ENCODE peak calls at places on chromosome 15, in nine cellular contexts. B is left ventricle myocardium inferior, M is fibroblast of lung, Q is neuronal stem cell, Y is BE2C, E is psoas muscle, V is adipocyte, D is ovary, O is left lung. X is an unnamed sample. For H3K4me1, the result is how much of the 10 kb centered on the place peaks cover.

GRCh38 chr15:82231842-82232241 is 30.7 kb downstream of the EFL1 start:
- DNase-seq in B (no peak), M (no peak), Q (no peak), Y (no peak), E (no peak), V (no peak), D (no peak), O (no peak), X (no peak)

GRCh38 chr15:100717596-100717995 is 115.2 kb downstream of the ASB7 start:
- DNase-seq in B (no peak), M (no peak), Q (no peak), Y (no peak), E (no peak), V (no peak), D (no peak), O (no peak), X (no peak)

GRCh38 chr15:60875681-60876080 is 353.4 kb downstream of the RORA start:
- DNase-seq in B (no peak), M (no peak), Q (no peak), Y (no peak), E (no peak), V (no peak), D (no peak), O (no peak), X (no peak)

GRCh38 chr15:38129531-38130199 is 123.0 kb upstream of the SPRED1 start:
- DNase-seq in B (peak), M (peak), Q (peak), Y (no peak), E (peak), V (peak), D (peak), O (no peak), X (peak)

GRCh38 chr15:78035861-78036476 is 41.5 kb downstream of the TBC1D2B start:
- DNase-seq in B (no peak), M (no peak), Q (no peak), Y (no peak), E (no peak), V (no peak), D (no peak), O (no peak), X (no peak)

GRCh38 chr15:98954411-98954810 is 53.2 kb downstream of the PGPEP1L start:
- DNase-seq in B (peak), M (peak), Q (no peak), Y (peak), E (peak), V (peak), D (peak), O (no peak), X (peak)

GRCh38 chr15:65530318-65531111 is at the start of gene HACD3:
- DNase-seq in B (peak), M (peak), Q (peak), Y (peak), E (peak), V (peak), D (peak), O (peak), X (peak)

GRCh38 chr15:65081758-65082157 is 5.2 kb downstream of the KBTBD13 start:
- DNase-seq in B (no peak), M (no peak), Q (no peak), Y (no peak), E (no peak), V (no peak), D (no peak), O (no peak), X (no peak)

GRCh38 chr15:63599401-63600000 is 2.3 kb downstream of the FBXL22 start:
- DNase-seq in B (peak), M (peak), Q (no peak), Y (peak), E (peak), V (peak), D (peak), O (peak), X (peak)

GRCh38 chr15:92343869-92344643 is 49.6 kb upstream of the ST8SIA2 start:
- DNase-seq in B (peak), M (no peak), Q (peak), Y (no peak), E (no peak), V (no peak), D (no peak), O (no peak), X (no peak)

GRCh38 chr15:67244966-67245478 is 9.4 kb downstream of the AAGAB start:
- DNase-seq in B (no peak), M (peak), Q (no peak), Y (no peak), E (no peak), V (peak), D (no peak), O (no peak), X (no peak)

GRCh38 chr15:64842986-64843561 is 1.4 kb downstream of the PLEKHO2 start:
- DNase-seq in B (peak), M (peak), Q (no peak), Y (no peak), E (peak), V (no peak), D (peak), O (peak), X (peak)

GRCh38 chr15:47822066-47822465 is 104.8 kb downstream of the SEMA6D start:
- DNase-seq in B (no peak), M (no peak), Q (no peak), Y (peak), E (no peak), V (no peak), D (peak), O (no peak), X (no peak)

GRCh38 chr15:23823508-23823907 is 136.4 kb upstream of the NDN start:
- DNase-seq in B (no peak), M (no peak), Q (no peak), Y (peak), E (no peak), V (no peak), D (no peak), O (no peak), X (no peak)

GRCh38 chr15:73596214-73596613 is 37.0 kb downstream of the NPTN start:
- DNase-seq in B (no peak), M (no peak), Q (no peak), Y (no peak), E (no peak), V (no peak), D (no peak), O (no peak), X (no peak)

GRCh38 chr15:42605281-42605744 is 29.9 kb downstream of the STARD9 start:
- DNase-seq in B (no peak), M (peak), Q (no peak), Y (no peak), E (no peak), V (peak), D (no peak), O (no peak), X (no peak)

GRCh38 chr15:42608767-42609488 is 33.5 kb downstream of the STARD9 start:
- DNase-seq in B (no peak), M (no peak), Q (no peak), Y (no peak), E (no peak), V (no peak), D (no peak), O (no peak), X (no peak)

GRCh38 chr15:42602501-42602900 is 27.1 kb downstream of the STARD9 start:
- DNase-seq in B (no peak), M (no peak), Q (no peak), Y (no peak), E (no peak), V (no peak), D (no peak), O (no peak), X (no peak)

GRCh38 chr15:42608110-42608531 is 32.7 kb downstream of the STARD9 start:
- DNase-seq in B (no peak), M (no peak), Q (no peak), Y (peak), E (no peak), V (no peak), D (no peak), O (no peak), X (no peak)

GRCh38 chr15:42603978-42604377 is 28.6 kb downstream of the STARD9 start:
- DNase-seq in B (no peak), M (no peak), Q (no peak), Y (no peak), E (no peak), V (no peak), D (no peak), O (no peak), X (no peak)
- H3K4me1 ChIP-seq in B (half or more), M (under half), Q (under half), Y (under half), E (under half), V (under half), D (under half), O (under half), X (under half)

GRCh38 chr15:89489376-89489775 is 7.0 kb downstream of the RHCG start:
- DNase-seq in B (no peak), M (no peak), Q (no peak), Y (peak), E (no peak), V (no peak), D (no peak), O (no peak), X (no peak)

GRCh38 chr15:89483079-89483478 is 13.3 kb downstream of the RHCG start:
- DNase-seq in B (no peak), M (no peak), Q (no peak), Y (no peak), E (no peak), V (no peak), D (no peak), O (no peak), X (peak)

GRCh38 chr15:89490550-89491315 is 5.7 kb downstream of the RHCG start:
- DNase-seq in B (no peak), M (no peak), Q (no peak), Y (no peak), E (no peak), V (no peak), D (no peak), O (no peak), X (no peak)

GRCh38 chr15:89490081-89490480 is 6.3 kb downstream of the RHCG start:
- DNase-seq in B (no peak), M (no peak), Q (no peak), Y (no peak), E (no peak), V (no peak), D (no peak), O (no peak), X (peak)

DNA sequence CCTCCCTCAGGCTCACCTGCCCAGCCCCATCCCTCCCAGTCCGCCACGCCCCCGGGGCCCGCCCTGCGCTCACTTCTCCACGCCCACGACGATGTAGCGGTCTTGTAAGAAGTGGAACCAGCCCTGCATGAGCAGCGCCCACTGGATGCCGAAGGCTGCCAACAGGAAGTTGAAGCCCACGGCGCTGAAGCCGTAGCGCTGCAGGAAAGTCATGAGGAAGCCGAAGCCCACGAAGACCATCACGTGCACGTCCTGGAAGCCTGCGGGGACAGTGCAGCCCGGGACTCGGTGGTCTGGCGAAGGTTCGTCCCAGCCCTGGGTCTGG is 9.7 kb downstream of the RHCG start:
- DNase-seq in B (no peak), M (no peak), Q (no peak), Y (peak), E (no peak), V (no peak), D (no peak), O (peak), X (no peak)
- H3K4me1 ChIP-seq in B (under half), M (under half), Q (under half), Y (under half), E (under half), V (under half), D (under half), O (under half), X (under half)

DNA sequence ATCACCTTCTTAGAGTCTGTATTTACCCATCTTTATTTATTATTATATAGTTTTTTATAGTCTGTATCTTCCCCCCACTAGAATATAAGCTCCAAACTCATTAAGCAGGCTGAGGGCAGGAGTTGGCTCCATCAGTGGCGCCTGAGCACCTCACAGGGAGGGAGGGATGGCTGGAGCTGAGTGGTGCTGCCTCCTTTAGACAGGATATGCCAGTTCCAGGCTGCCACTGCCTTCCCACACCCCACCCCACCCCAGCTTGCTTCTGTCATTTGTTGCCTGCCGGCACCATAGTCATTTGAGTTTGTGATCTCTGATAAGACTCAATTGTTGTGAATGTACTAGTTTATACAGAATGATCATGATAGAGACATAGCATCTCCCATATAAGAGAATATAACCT is 85.5 kb downstream of the KLHL25 start:
- DNase-seq in B (no peak), M (no peak), Q (no peak), Y (no peak), E (no peak), V (no peak), D (no peak), O (no peak), X (no peak)
- H3K4me1 ChIP-seq in B (half or more), M (under half), Q (under half), Y (under half), E (under half), V (half or more), D (under half), O (half or more), X (under half)

DNA sequence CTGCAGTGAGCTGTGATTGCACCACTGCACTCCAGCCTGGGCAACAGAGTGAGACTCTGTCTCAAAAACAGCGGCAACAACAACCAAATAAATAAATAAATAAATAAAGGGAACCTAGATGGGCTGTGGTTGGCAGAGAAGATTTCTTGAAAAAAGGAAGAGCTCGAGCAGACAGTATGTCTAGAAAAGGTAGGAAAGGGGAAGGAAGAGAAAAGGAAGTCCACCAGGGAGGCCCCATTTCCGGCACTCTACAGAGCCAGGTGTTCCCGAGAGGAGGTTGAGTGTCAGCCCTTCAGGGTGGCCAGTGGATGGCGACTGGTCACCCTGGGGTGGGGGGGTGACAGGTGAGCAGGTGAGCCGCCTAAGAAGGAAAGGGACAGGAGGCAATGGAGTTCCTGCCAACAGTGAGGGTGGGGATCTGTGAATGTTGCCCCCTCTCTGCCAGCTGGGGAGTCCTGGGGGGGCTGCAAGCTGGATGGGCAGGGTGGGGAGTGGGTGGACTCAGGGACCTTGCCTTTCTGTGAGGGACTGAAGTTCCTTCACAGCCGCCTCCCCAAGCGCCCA is 14.8 kb downstream of the PAQR5 start:
- DNase-seq in B (no peak), M (no peak), Q (no peak), Y (no peak), E (no peak), V (no peak), D (no peak), O (no peak), X (peak)
- H3K4me1 ChIP-seq in B (under half), M (under half), Q (under half), Y (under half), E (under half), V (under half), D (under half), O (under half), X (under half)

GRCh38 chr15:72178976-72179585 is 18.5 kb downstream of the GRAMD2A start:
- DNase-seq in B (no peak), M (no peak), Q (no peak), Y (no peak), E (no peak), V (no peak), D (no peak), O (no peak), X (no peak)
- H3K4me1 ChIP-seq in B (under half), M (under half), Q (under half), Y (under half), E (under half), V (under half), D (under half), O (under half), X (under half)